ENCODE peak calls at places on chromosomes 3 and 15, in nine cellular contexts. One of them, this sample, is unnamed.

GRCh38 chr15:81225161-81225671 is 28.5 kb downstream of the IL16 start:
- DNase-seq in kidney: peak
- DNase-seq in HepG2: no peak
- DNase-seq in bronchial epithelial cell: no peak
- DNase-seq in fibroblast of mammary gland: peak
- DNase-seq in fibroblast of the aortic adventitia: peak
- DNase-seq in body of pancreas: peak
- DNase-seq in endothelial cell: no peak
- DNase-seq in kidney epithelial cell: no peak
- DNase-seq in this sample: no peak

GRCh38 chr3:2391876-2392275 is 293.2 kb downstream of the CNTN4 start:
- DNase-seq in kidney: no peak
- DNase-seq in HepG2: no peak
- DNase-seq in bronchial epithelial cell: no peak
- DNase-seq in fibroblast of mammary gland: no peak
- DNase-seq in fibroblast of the aortic adventitia: no peak
- DNase-seq in body of pancreas: no peak
- DNase-seq in endothelial cell: no peak
- DNase-seq in kidney epithelial cell: no peak
- DNase-seq in this sample: no peak

GRCh38 chr3:101829878-101830277 is 19.4 kb upstream of the NFKBIZ start:
- DNase-seq in kidney: no peak
- DNase-seq in HepG2: no peak
- DNase-seq in bronchial epithelial cell: no peak
- DNase-seq in fibroblast of mammary gland: no peak
- DNase-seq in fibroblast of the aortic adventitia: no peak
- DNase-seq in body of pancreas: no peak
- DNase-seq in endothelial cell: no peak
- DNase-seq in kidney epithelial cell: no peak
- DNase-seq in this sample: no peak

GRCh38 chr15:44719293-44719999 is 8.1 kb downstream of the B2M start:
- DNase-seq in kidney: no peak
- DNase-seq in HepG2: peak
- DNase-seq in bronchial epithelial cell: no peak
- DNase-seq in fibroblast of mammary gland: peak
- DNase-seq in fibroblast of the aortic adventitia: peak
- DNase-seq in body of pancreas: no peak
- DNase-seq in endothelial cell: no peak
- DNase-seq in kidney epithelial cell: no peak
- DNase-seq in this sample: no peak

GRCh38 chr15:50059203-50059772 is 59.7 kb downstream of the ATP8B4 start:
- DNase-seq in kidney: no peak
- DNase-seq in HepG2: no peak
- DNase-seq in bronchial epithelial cell: no peak
- DNase-seq in fibroblast of mammary gland: no peak
- DNase-seq in fibroblast of the aortic adventitia: no peak
- DNase-seq in body of pancreas: no peak
- DNase-seq in endothelial cell: no peak
- DNase-seq in kidney epithelial cell: no peak
- DNase-seq in this sample: no peak

GRCh38 chr15:73190189-73190601 is 137.9 kb downstream of the NEO1 start:
- DNase-seq in kidney: no peak
- DNase-seq in HepG2: no peak
- DNase-seq in bronchial epithelial cell: no peak
- DNase-seq in fibroblast of mammary gland: peak
- DNase-seq in fibroblast of the aortic adventitia: peak
- DNase-seq in body of pancreas: no peak
- DNase-seq in endothelial cell: no peak
- DNase-seq in kidney epithelial cell: no peak
- DNase-seq in this sample: no peak

GRCh38 chr3:183489455-183490210 is 61.2 kb upstream of the MCF2L2 start:
- DNase-seq in kidney: no peak
- DNase-seq in HepG2: no peak
- DNase-seq in bronchial epithelial cell: peak
- DNase-seq in fibroblast of mammary gland: no peak
- DNase-seq in fibroblast of the aortic adventitia: peak
- DNase-seq in body of pancreas: no peak
- DNase-seq in endothelial cell: no peak
- DNase-seq in kidney epithelial cell: no peak
- DNase-seq in this sample: no peak

GRCh38 chr3:51799879-51800757 is 21.1 kb upstream of the IQCF6 start:
- DNase-seq in kidney: no peak
- DNase-seq in HepG2: peak
- DNase-seq in bronchial epithelial cell: peak
- DNase-seq in fibroblast of mammary gland: peak
- DNase-seq in fibroblast of the aortic adventitia: peak
- DNase-seq in body of pancreas: peak
- DNase-seq in endothelial cell: peak
- DNase-seq in kidney epithelial cell: peak
- DNase-seq in this sample: no peak

GRCh38 chr3:155745795-155746550 is 1.1 kb upstream of the PLCH1 start:
- DNase-seq in kidney: no peak
- DNase-seq in HepG2: peak
- DNase-seq in bronchial epithelial cell: peak
- DNase-seq in fibroblast of mammary gland: no peak
- DNase-seq in fibroblast of the aortic adventitia: no peak
- DNase-seq in body of pancreas: peak
- DNase-seq in endothelial cell: peak
- DNase-seq in kidney epithelial cell: no peak
- DNase-seq in this sample: peak

GRCh38 chr3:192187485-192188051 is 539.8 kb downstream of the FGF12 start:
- DNase-seq in kidney: no peak
- DNase-seq in HepG2: no peak
- DNase-seq in bronchial epithelial cell: no peak
- DNase-seq in fibroblast of mammary gland: no peak
- DNase-seq in fibroblast of the aortic adventitia: no peak
- DNase-seq in body of pancreas: no peak
- DNase-seq in endothelial cell: no peak
- DNase-seq in kidney epithelial cell: no peak
- DNase-seq in this sample: no peak

GRCh38 chr3:13500133-13500885 is 20.2 kb downstream of the HDAC11 start:
- DNase-seq in kidney: peak
- DNase-seq in HepG2: no peak
- DNase-seq in bronchial epithelial cell: no peak
- DNase-seq in fibroblast of mammary gland: no peak
- DNase-seq in fibroblast of the aortic adventitia: no peak
- DNase-seq in body of pancreas: no peak
- DNase-seq in endothelial cell: peak
- DNase-seq in kidney epithelial cell: no peak
- DNase-seq in this sample: peak

GRCh38 chr15:77974098-77974414 is 103.5 kb downstream of the TBC1D2B start:
- DNase-seq in kidney: peak
- DNase-seq in HepG2: no peak
- DNase-seq in bronchial epithelial cell: no peak
- DNase-seq in fibroblast of mammary gland: peak
- DNase-seq in fibroblast of the aortic adventitia: peak
- DNase-seq in body of pancreas: peak
- DNase-seq in endothelial cell: no peak
- DNase-seq in kidney epithelial cell: no peak
- DNase-seq in this sample: no peak

GRCh38 chr3:134696155-134696554 is 45.3 kb upstream of the KY start:
- DNase-seq in kidney: no peak
- DNase-seq in HepG2: no peak
- DNase-seq in bronchial epithelial cell: no peak
- DNase-seq in fibroblast of mammary gland: no peak
- DNase-seq in fibroblast of the aortic adventitia: no peak
- DNase-seq in body of pancreas: no peak
- DNase-seq in endothelial cell: no peak
- DNase-seq in kidney epithelial cell: no peak
- DNase-seq in this sample: no peak

GRCh38 chr3:29484633-29485032 is 203.8 kb downstream of the RBMS3 start:
- DNase-seq in kidney: no peak
- DNase-seq in HepG2: no peak
- DNase-seq in bronchial epithelial cell: no peak
- DNase-seq in fibroblast of mammary gland: no peak
- DNase-seq in fibroblast of the aortic adventitia: no peak
- DNase-seq in body of pancreas: no peak
- DNase-seq in endothelial cell: no peak
- DNase-seq in kidney epithelial cell: no peak
- DNase-seq in this sample: no peak
- TF ChIP-seq CTCF in kidney: no peak
- TF ChIP-seq CTCF in HepG2: no peak
- TF ChIP-seq CTCF in bronchial epithelial cell: no peak
- TF ChIP-seq CTCF in fibroblast of mammary gland: no peak
- TF ChIP-seq CTCF in fibroblast of the aortic adventitia: no peak
- TF ChIP-seq CTCF in body of pancreas: no peak
- TF ChIP-seq CTCF in endothelial cell: no peak
- TF ChIP-seq CTCF in kidney epithelial cell: no peak
- TF ChIP-seq CTCF in this sample: no peak

GRCh38 chr3:66199089-66199473 is 21.7 kb upstream of the SLC25A26 start:
- DNase-seq in kidney: no peak
- DNase-seq in HepG2: peak
- DNase-seq in bronchial epithelial cell: no peak
- DNase-seq in fibroblast of mammary gland: no peak
- DNase-seq in fibroblast of the aortic adventitia: no peak
- DNase-seq in body of pancreas: no peak
- DNase-seq in endothelial cell: no peak
- DNase-seq in kidney epithelial cell: no peak
- DNase-seq in this sample: no peak

GRCh38 chr3:66198437-66199088 is 22.2 kb upstream of the SLC25A26 start:
- DNase-seq in kidney: no peak
- DNase-seq in HepG2: no peak
- DNase-seq in bronchial epithelial cell: no peak
- DNase-seq in fibroblast of mammary gland: no peak
- DNase-seq in fibroblast of the aortic adventitia: no peak
- DNase-seq in body of pancreas: no peak
- DNase-seq in endothelial cell: no peak
- DNase-seq in kidney epithelial cell: no peak
- DNase-seq in this sample: no peak

GRCh38 chr3:66200147-66200546 is 20.7 kb upstream of the SLC25A26 start:
- DNase-seq in kidney: no peak
- DNase-seq in HepG2: no peak
- DNase-seq in bronchial epithelial cell: no peak
- DNase-seq in fibroblast of mammary gland: no peak
- DNase-seq in fibroblast of the aortic adventitia: no peak
- DNase-seq in body of pancreas: no peak
- DNase-seq in endothelial cell: no peak
- DNase-seq in kidney epithelial cell: no peak
- DNase-seq in this sample: peak

GRCh38 chr3:66195347-66195783 is 25.4 kb upstream of the SLC25A26 start:
- DNase-seq in kidney: peak
- DNase-seq in HepG2: no peak
- DNase-seq in bronchial epithelial cell: peak
- DNase-seq in fibroblast of mammary gland: peak
- DNase-seq in fibroblast of the aortic adventitia: peak
- DNase-seq in body of pancreas: peak
- DNase-seq in endothelial cell: peak
- DNase-seq in kidney epithelial cell: peak
- DNase-seq in this sample: peak

DNA sequence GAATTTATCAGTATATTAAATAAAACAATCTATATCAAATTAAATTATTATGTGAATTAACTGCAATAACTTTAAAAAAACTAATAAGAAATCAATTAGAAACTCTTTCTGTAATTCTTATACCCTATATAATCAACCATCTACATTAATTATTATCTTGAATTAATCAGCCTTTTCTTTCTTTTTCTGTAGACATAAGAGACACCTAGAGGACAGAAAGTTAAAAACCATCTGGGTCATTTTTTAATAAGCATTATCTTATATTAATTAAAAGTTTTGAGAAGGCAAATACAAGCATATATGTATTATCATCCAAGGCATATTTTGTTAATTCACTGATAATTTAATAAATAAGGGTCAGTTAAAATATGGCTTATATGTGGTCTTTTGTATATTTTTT is 24.2 kb upstream of the SLC25A26 start:
- DNase-seq in kidney: no peak
- DNase-seq in HepG2: no peak
- DNase-seq in bronchial epithelial cell: peak
- DNase-seq in fibroblast of mammary gland: peak
- DNase-seq in fibroblast of the aortic adventitia: peak
- DNase-seq in body of pancreas: no peak
- DNase-seq in endothelial cell: no peak
- DNase-seq in kidney epithelial cell: no peak
- DNase-seq in this sample: no peak
- TF ChIP-seq CTCF in kidney: no peak
- TF ChIP-seq CTCF in HepG2: no peak
- TF ChIP-seq CTCF in bronchial epithelial cell: no peak
- TF ChIP-seq CTCF in fibroblast of mammary gland: peak
- TF ChIP-seq CTCF in fibroblast of the aortic adventitia: peak
- TF ChIP-seq CTCF in body of pancreas: peak
- TF ChIP-seq CTCF in endothelial cell: no peak
- TF ChIP-seq CTCF in kidney epithelial cell: no peak
- TF ChIP-seq CTCF in this sample: peak

GRCh38 chr3:104461431-104461830 is 905.3 kb upstream of the ALCAM start:
- DNase-seq in kidney: no peak
- DNase-seq in HepG2: no peak
- DNase-seq in bronchial epithelial cell: no peak
- DNase-seq in fibroblast of mammary gland: no peak
- DNase-seq in fibroblast of the aortic adventitia: peak
- DNase-seq in body of pancreas: no peak
- DNase-seq in endothelial cell: no peak
- DNase-seq in kidney epithelial cell: no peak
- DNase-seq in this sample: no peak

GRCh38 chr3:104458657-104459056 is 908.1 kb upstream of the ALCAM start:
- DNase-seq in kidney: no peak
- DNase-seq in HepG2: no peak
- DNase-seq in bronchial epithelial cell: no peak
- DNase-seq in fibroblast of mammary gland: no peak
- DNase-seq in fibroblast of the aortic adventitia: no peak
- DNase-seq in body of pancreas: no peak
- DNase-seq in endothelial cell: no peak
- DNase-seq in kidney epithelial cell: no peak
- DNase-seq in this sample: no peak

GRCh38 chr3:104460477-104461406 is 906.0 kb upstream of the ALCAM start:
- DNase-seq in kidney: no peak
- DNase-seq in HepG2: no peak
- DNase-seq in bronchial epithelial cell: peak
- DNase-seq in fibroblast of mammary gland: peak
- DNase-seq in fibroblast of the aortic adventitia: peak
- DNase-seq in body of pancreas: no peak
- DNase-seq in endothelial cell: no peak
- DNase-seq in kidney epithelial cell: peak
- DNase-seq in this sample: peak
- TF ChIP-seq CTCF in kidney: peak
- TF ChIP-seq CTCF in HepG2: peak
- TF ChIP-seq CTCF in bronchial epithelial cell: peak
- TF ChIP-seq CTCF in fibroblast of mammary gland: peak
- TF ChIP-seq CTCF in fibroblast of the aortic adventitia: peak
- TF ChIP-seq CTCF in body of pancreas: no peak
- TF ChIP-seq CTCF in endothelial cell: no peak
- TF ChIP-seq CTCF in kidney epithelial cell: peak
- TF ChIP-seq CTCF in this sample: peak

DNA sequence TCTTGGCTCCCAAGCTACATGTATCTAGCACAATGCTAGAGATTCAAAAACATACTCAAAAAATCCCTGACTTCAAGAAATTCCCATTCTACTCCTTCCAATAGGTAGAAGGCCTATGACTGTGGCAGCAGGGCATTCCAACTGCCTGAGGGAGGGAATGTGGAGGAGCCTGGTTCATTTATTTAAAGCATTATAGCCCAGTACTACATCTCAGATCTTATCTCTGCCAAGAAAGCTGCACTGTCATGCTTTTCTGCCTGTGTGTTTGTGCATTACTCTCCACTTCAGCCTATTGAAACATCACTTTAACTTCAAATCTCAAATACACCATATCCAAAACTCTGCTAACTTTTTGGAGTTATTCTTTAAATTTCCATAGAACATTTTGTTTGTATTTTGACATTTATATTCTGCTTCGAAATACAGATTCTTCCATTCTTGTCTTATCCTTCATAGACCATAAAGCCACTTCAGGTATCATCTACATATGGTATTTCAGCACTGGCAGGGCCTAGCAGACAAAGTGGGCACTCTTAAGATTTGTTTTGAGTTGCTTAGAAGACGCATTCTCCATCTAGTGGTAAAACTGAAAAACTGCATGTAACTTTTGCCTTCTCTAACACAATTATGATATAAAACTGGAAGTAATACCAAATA is 59.1 kb upstream of the NEDD4 start:
- DNase-seq in kidney: no peak
- DNase-seq in HepG2: peak
- DNase-seq in bronchial epithelial cell: peak
- DNase-seq in fibroblast of mammary gland: peak
- DNase-seq in fibroblast of the aortic adventitia: peak
- DNase-seq in body of pancreas: no peak
- DNase-seq in endothelial cell: no peak
- DNase-seq in kidney epithelial cell: no peak
- DNase-seq in this sample: no peak
- TF ChIP-seq CTCF in kidney: peak
- TF ChIP-seq CTCF in HepG2: peak
- TF ChIP-seq CTCF in bronchial epithelial cell: peak
- TF ChIP-seq CTCF in fibroblast of mammary gland: peak
- TF ChIP-seq CTCF in fibroblast of the aortic adventitia: peak
- TF ChIP-seq CTCF in body of pancreas: peak
- TF ChIP-seq CTCF in endothelial cell: peak
- TF ChIP-seq CTCF in kidney epithelial cell: peak
- TF ChIP-seq CTCF in this sample: peak